ENCODE peak calls at places on chromosomes 3 and 15, in nine cellular contexts. G is MM.1S; D is thoracic aorta; T is NCI-H774; U is stimulated activated CD8-positive, alpha-beta memory T cell treated with anti-CD3 and anti-CD28 coated beads, Interleukin-4, amount 100 ng/mL, for 48 hours; A is cardiac fibroblast; S is ACHN; E is astrocyte of the spinal cord; P is DMS53. K is an unnamed sample.
A peak's percentile ranks its signal among the peaks of the same experiment; 100 is the strongest.

GRCh38 chr15:48394172-48394571 is 62.9 kb downstream of the DUT start:
- DNase-seq in G (no peak), D (peak; percentile 72), T (no peak), U (no peak), A (no peak), S (no peak), E (no peak), P (no peak), K (no peak)

GRCh38 chr3:175656451-175656850 is 797.3 kb downstream of the NAALADL2 start:
- DNase-seq in G (no peak), D (no peak), T (no peak), U (no peak), A (no peak), S (no peak), E (no peak), P (no peak), K (no peak)

GRCh38 chr15:59290311-59291213 is 82.1 kb downstream of the MYO1E start:
- DNase-seq in G (no peak), D (no peak), T (no peak), U (no peak), A (no peak), S (no peak), E (no peak), P (no peak), K (no peak)

GRCh38 chr3:150286390-150287147 is 121.5 kb upstream of the TSC22D2 start:
- DNase-seq in G (peak; percentile 67), D (no peak), T (peak; percentile 28), U (no peak), A (peak; percentile 75), S (peak; percentile 64), E (peak; percentile 63), P (peak; percentile 74), K (peak; percentile 56)

GRCh38 chr3:16455001-16455400 is 58.5 kb downstream of the RFTN1 start:
- DNase-seq in G (no peak), D (no peak), T (peak; percentile 38), U (no peak), A (no peak), S (no peak), E (peak; percentile 37), P (peak; percentile 0), K (no peak)

GRCh38 chr3:49500408-49501257 is 30.6 kb downstream of the DAG1 start:
- DNase-seq in G (no peak), D (peak; percentile 73), T (no peak), U (no peak), A (peak; percentile 97), S (peak; percentile 72), E (peak; percentile 97), P (no peak), K (peak; percentile 97)

GRCh38 chr15:84582583-84583157 is 18.1 kb upstream of the ZSCAN2 start:
- DNase-seq in G (no peak), D (no peak), T (no peak), U (no peak), A (no peak), S (no peak), E (no peak), P (no peak), K (no peak)

GRCh38 chr15:42679285-42680141 is 57.4 kb downstream of the CDAN1 start:
- DNase-seq in G (no peak), D (no peak), T (no peak), U (no peak), A (no peak), S (no peak), E (no peak), P (no peak), K (no peak)

GRCh38 chr3:183494341-183494740 is 61.2 kb downstream of the KLHL6 start:
- DNase-seq in G (no peak), D (no peak), T (no peak), U (peak; percentile 16), A (no peak), S (no peak), E (no peak), P (no peak), K (no peak)

GRCh38 chr3:123377173-123377740 is 71.6 kb downstream of the ADCY5 start:
- DNase-seq in G (no peak), D (no peak), T (no peak), U (no peak), A (no peak), S (no peak), E (no peak), P (no peak), K (no peak)

GRCh38 chr15:64009241-64009640 is 37.0 kb downstream of the DAPK2 start:
- DNase-seq in G (no peak), D (no peak), T (no peak), U (peak; percentile 42), A (peak; percentile 80), S (no peak), E (no peak), P (no peak), K (no peak)

GRCh38 chr3:20343790-20344189 is 157.8 kb upstream of the SGO1 start:
- DNase-seq in G (no peak), D (no peak), T (no peak), U (no peak), A (no peak), S (no peak), E (no peak), P (no peak), K (no peak)

GRCh38 chr15:57690341-57690966 is 16.1 kb upstream of the POLR2M start:
- DNase-seq in G (no peak), D (no peak), T (no peak), U (no peak), A (no peak), S (no peak), E (no peak), P (no peak), K (no peak)

GRCh38 chr3:107236661-107237375 is 140.4 kb upstream of the CCDC54 start:
- DNase-seq in G (no peak), D (no peak), T (no peak), U (no peak), A (no peak), S (no peak), E (no peak), P (no peak), K (no peak)

GRCh38 chr3:9298236-9298635 is 48.8 kb upstream of the SRGAP3 start:
- DNase-seq in G (no peak), D (no peak), T (no peak), U (no peak), A (no peak), S (no peak), E (no peak), P (no peak), K (no peak)

GRCh38 chr3:174147798-174148197 is 711.3 kb upstream of the NAALADL2 start:
- DNase-seq in G (no peak), D (no peak), T (no peak), U (no peak), A (no peak), S (no peak), E (no peak), P (no peak), K (no peak)

GRCh38 chr3:113495035-113495434 is 19.9 kb downstream of the SPICE1 start:
- DNase-seq in G (peak; percentile 72), D (no peak), T (no peak), U (no peak), A (peak; percentile 48), S (peak; percentile 44), E (peak; percentile 43), P (peak; percentile 51), K (peak; percentile 58)

GRCh38 chr3:139629033-139629432 is 48.7 kb downstream of the NMNAT3 start:
- DNase-seq in G (no peak), D (no peak), T (no peak), U (peak; percentile 28), A (peak; percentile 6), S (peak; percentile 3), E (no peak), P (peak; percentile 53), K (no peak)

GRCh38 chr3:150439657-150440056 is 31.6 kb downstream of the TSC22D2 start:
- DNase-seq in G (no peak), D (no peak), T (no peak), U (no peak), A (no peak), S (no peak), E (no peak), P (no peak), K (no peak)

GRCh38 chr3:192831111-192831644 is 86.5 kb downstream of the MB21D2 start:
- DNase-seq in G (no peak), D (no peak), T (no peak), U (peak; percentile 44), A (peak; percentile 74), S (no peak), E (peak; percentile 95), P (no peak), K (peak; percentile 76)

GRCh38 chr15:98067339-98067738 is 106.8 kb downstream of the ARRDC4 start:
- DNase-seq in G (no peak), D (no peak), T (no peak), U (no peak), A (no peak), S (no peak), E (no peak), P (no peak), K (peak; percentile 15)

GRCh38 chr15:69643476-69643875 is 190.9 kb downstream of the RPLP1 start:
- DNase-seq in G (no peak), D (no peak), T (no peak), U (no peak), A (no peak), S (no peak), E (no peak), P (no peak), K (no peak)

GRCh38 chr3:185950720-185951119 is 12.9 kb upstream of the TRA2B start:
- DNase-seq in G (no peak), D (no peak), T (no peak), U (no peak), A (no peak), S (no peak), E (no peak), P (no peak), K (no peak)

GRCh38 chr3:149541091-149541491 is 66.6 kb downstream of the TM4SF4 start:
- DNase-seq in G (no peak), D (no peak), T (no peak), U (no peak), A (no peak), S (peak; percentile 71), E (peak; percentile 69), P (no peak), K (peak; percentile 60)

GRCh38 chr15:93063292-93063671 is 25.7 kb downstream of the RGMA start:
- DNase-seq in G (no peak), D (no peak), T (no peak), U (no peak), A (no peak), S (no peak), E (no peak), P (no peak), K (no peak)

GRCh38 chr3:72231439-72232196 is 446.7 kb upstream of the PROK2 start:
- DNase-seq in G (no peak), D (no peak), T (no peak), U (no peak), A (no peak), S (no peak), E (no peak), P (no peak), K (no peak)

GRCh38 chr3:62374375-62374876 is 1.1 kb upstream of the FEZF2 start:
- DNase-seq in G (no peak), D (no peak), T (no peak), U (no peak), A (no peak), S (peak; percentile 5), E (peak; percentile 33), P (no peak), K (peak; percentile 32)

GRCh38 chr15:25710184-25710583 is 152.9 kb downstream of the ATP10A start:
- DNase-seq in G (no peak), D (no peak), T (no peak), U (peak; percentile 73), A (peak; percentile 28), S (peak; percentile 42), E (no peak), P (peak; percentile 25), K (peak; percentile 38)

GRCh38 chr3:188772886-188773285 is 398.9 kb upstream of the TPRG1 start:
- DNase-seq in G (no peak), D (no peak), T (no peak), U (no peak), A (peak; percentile 79), S (peak; percentile 17), E (peak; percentile 85), P (peak; percentile 67), K (peak; percentile 74)

GRCh38 chr3:189841474-189842205 is 210.5 kb downstream of the TP63 start:
- DNase-seq in G (no peak), D (no peak), T (no peak), U (no peak), A (no peak), S (no peak), E (peak; percentile 63), P (no peak), K (peak; percentile 45)

GRCh38 chr3:39980781-39981180 is 171.4 kb downstream of the MYRIP start:
- DNase-seq in G (no peak), D (no peak), T (no peak), U (no peak), A (no peak), S (no peak), E (no peak), P (no peak), K (no peak)